ENCODE peak calls at places on chromosome 16, in seven cellular contexts. H is prostate gland, Q is mammary epithelial cell, N is HAP-1, F is left ventricle myocardium inferior, K is heart right ventricle, P is PC-9. I is an unnamed sample. For H3K4me1, H3K27me3 and H3K36me3, the result is how much of the 10 kb centered on the place peaks cover.

GRCh38 chr16:68362952-68363846 is 52.4 kb downstream of the PRMT7 start:
- DNase-seq in H (no peak), Q (no peak), N (no peak), F (no peak), K (no peak), P (no peak), I (no peak)

GRCh38 chr16:23081675-23082119 is 67.6 kb downstream of the USP31 start:
- DNase-seq in H (no peak), Q (peak), N (peak), F (no peak), K (no peak), P (no peak), I (no peak)

GRCh38 chr16:5756969-5757368 is 659.4 kb upstream of the EEF2KMT start:
- DNase-seq in H (no peak), Q (no peak), N (no peak), F (no peak), K (no peak), P (no peak), I (no peak)

GRCh38 chr16:85782476-85782875 is 16.9 kb downstream of the EMC8 start:
- DNase-seq in H (no peak), Q (no peak), N (no peak), F (no peak), K (no peak), P (no peak), I (no peak)

GRCh38 chr16:180921-181667 is 835 bp downstream of the HBQ1 start:
- DNase-seq in H (peak), Q (peak), N (peak), F (peak), K (peak), P (peak), I (peak)

GRCh38 chr16:79848739-79849518 is 248.4 kb upstream of the MAF start:
- DNase-seq in H (peak), Q (no peak), N (no peak), F (no peak), K (no peak), P (no peak), I (no peak)

GRCh38 chr16:84501077-84501735 is 3.3 kb downstream of the MEAK7 start:
- DNase-seq in H (no peak), Q (peak), N (no peak), F (no peak), K (no peak), P (peak), I (no peak)

GRCh38 chr16:3259097-3259496 is 2.7 kb upstream of the MEFV start:
- DNase-seq in H (no peak), Q (no peak), N (no peak), F (no peak), K (no peak), P (no peak), I (no peak)

GRCh38 chr16:47125757-47126156 is 18.0 kb downstream of the NETO2 start:
- DNase-seq in H (no peak), Q (no peak), N (no peak), F (no peak), K (no peak), P (no peak), I (no peak)

GRCh38 chr16:57736419-57737281 is 1.1 kb downstream of the KATNB1 start:
- DNase-seq in H (no peak), Q (peak), N (peak), F (peak), K (no peak), P (peak), I (peak)

GRCh38 chr16:49575352-49576172 is 202.0 kb downstream of the C16orf78 start:
- DNase-seq in H (no peak), Q (no peak), N (no peak), F (peak), K (no peak), P (no peak), I (no peak)

GRCh38 chr16:74257061-74257460 is 39.6 kb upstream of the PSMD7 start:
- DNase-seq in H (no peak), Q (no peak), N (no peak), F (no peak), K (no peak), P (no peak), I (no peak)

GRCh38 chr16:47037746-47038458 is 64.4 kb upstream of the DNAJA2 start:
- DNase-seq in H (peak), Q (peak), N (peak), F (peak), K (peak), P (peak), I (peak)

GRCh38 chr16:3579776-3580175 is 2.6 kb upstream of the NLRC3 start:
- DNase-seq in H (no peak), Q (no peak), N (no peak), F (no peak), K (no peak), P (no peak), I (no peak)

GRCh38 chr16:30183961-30184429 is 593 bp downstream of the CORO1A start:
- DNase-seq in H (no peak), Q (no peak), N (peak), F (peak), K (peak), P (no peak), I (peak)

GRCh38 chr16:87199379-87199778 is 117.8 kb downstream of the C16orf95 start:
- DNase-seq in H (no peak), Q (no peak), N (no peak), F (no peak), K (no peak), P (no peak), I (no peak)

GRCh38 chr16:87199901-87200300 is 117.3 kb downstream of the C16orf95 start:
- DNase-seq in H (no peak), Q (no peak), N (no peak), F (no peak), K (no peak), P (no peak), I (no peak)

GRCh38 chr16:87198328-87198731 is 118.9 kb downstream of the C16orf95 start:
- DNase-seq in H (no peak), Q (no peak), N (no peak), F (no peak), K (no peak), P (no peak), I (no peak)

GRCh38 chr16:87200637-87201036 is 116.6 kb downstream of the C16orf95 start:
- DNase-seq in H (no peak), Q (no peak), N (no peak), F (no peak), K (no peak), P (no peak), I (no peak)

DNA sequence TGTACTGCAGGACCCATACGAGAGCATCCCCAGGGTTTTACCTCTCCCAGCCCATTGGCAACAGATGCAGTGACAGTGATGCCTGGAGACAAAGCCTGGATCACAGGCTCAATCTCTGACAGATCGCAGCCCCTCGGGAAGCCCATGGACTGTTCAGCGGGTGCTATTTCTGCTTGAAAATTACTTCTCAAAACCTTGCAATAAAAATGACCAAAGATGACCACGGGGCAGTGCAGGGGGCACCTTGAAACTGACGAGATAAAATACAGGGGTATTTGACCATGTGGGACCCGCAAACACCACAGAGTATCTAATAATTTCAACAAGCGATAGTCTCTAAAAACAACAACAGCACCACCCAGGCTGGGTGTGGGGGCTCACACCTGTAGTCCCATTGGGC is 118.3 kb downstream of the C16orf95 start:
- DNase-seq in H (no peak), Q (no peak), N (no peak), F (no peak), K (no peak), P (no peak), I (no peak)
- H3K4me1 ChIP-seq in H (under half), Q (under half), N (under half), F (under half), K (under half), P (half or more), I (under half)

GRCh38 chr16:54923055-54923473 is 7.6 kb upstream of the IRX5 start:
- DNase-seq in H (no peak), Q (no peak), N (no peak), F (no peak), K (no peak), P (no peak), I (no peak)
- H3K27me3 ChIP-seq in H (under half), Q (under half), N (under half), F (under half), K (under half), P (under half), I (under half)

GRCh38 chr16:72098936-72099335 is 5.3 kb downstream of the DHX38 start:
- DNase-seq in H (no peak), Q (no peak), N (no peak), F (no peak), K (no peak), P (no peak), I (no peak)
- H3K36me3 ChIP-seq in H (under half), Q (under half), N (half or more), F (half or more), K (half or more), P (under half), I (under half)

DNA sequence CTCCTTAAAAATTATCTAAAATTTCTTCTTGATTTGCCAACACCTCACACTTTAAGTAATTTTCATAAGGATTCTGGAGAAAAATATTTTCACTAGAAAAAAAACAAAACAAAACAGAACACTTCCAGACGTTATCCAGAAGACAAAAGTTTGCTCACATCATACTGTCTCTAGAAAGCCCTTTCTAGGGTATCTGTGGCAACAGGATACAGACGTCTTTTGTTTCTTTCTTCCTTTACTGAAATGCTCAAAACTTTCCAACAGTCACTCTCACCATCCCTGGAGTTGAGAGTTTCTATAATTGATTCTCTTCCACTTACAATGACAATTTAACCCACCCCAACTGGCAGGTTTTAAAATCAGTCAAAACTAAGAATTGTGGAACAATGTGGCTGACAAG is 2.6 kb downstream of the ZC3H7A start:
- DNase-seq in H (no peak), Q (no peak), N (no peak), F (no peak), K (no peak), P (no peak), I (peak)
- H3K4me1 ChIP-seq in H (under half), Q (under half), N (under half), F (half or more), K (half or more), P (under half), I (half or more)

DNA sequence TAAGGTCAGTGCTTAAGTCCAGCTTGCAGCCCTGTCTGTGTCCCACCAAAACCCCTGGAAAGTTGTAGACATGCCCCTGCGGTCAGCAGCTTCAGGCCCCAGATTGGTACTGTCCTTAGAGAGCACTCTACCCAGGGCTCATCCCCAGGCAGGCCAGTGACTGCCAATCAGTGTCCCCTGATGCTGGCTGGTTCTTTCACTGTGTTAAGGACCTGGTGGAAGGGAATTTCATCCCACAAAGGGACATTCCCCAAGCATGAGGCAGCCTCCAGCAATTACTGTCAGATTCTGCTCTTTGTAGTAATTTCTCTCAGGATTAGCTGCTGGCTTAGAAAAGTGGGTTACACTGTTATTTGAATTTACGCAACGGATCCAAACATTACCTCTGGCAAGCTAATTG is 5.8 kb downstream of the IRX6 start:
- DNase-seq in H (no peak), Q (no peak), N (no peak), F (no peak), K (no peak), P (no peak), I (no peak)
- H3K27me3 ChIP-seq in H (under half), Q (under half), N (under half), F (half or more), K (half or more), P (under half), I (under half)

GRCh38 chr16:50736448-50736847 is 5.4 kb upstream of the CYLD start:
- DNase-seq in H (no peak), Q (no peak), N (no peak), F (no peak), K (no peak), P (no peak), I (no peak)
- H3K36me3 ChIP-seq in H (under half), Q (under half), N (under half), F (under half), K (under half), P (under half), I (under half)

GRCh38 chr16:21644674-21645073 is 7.7 kb downstream of the IGSF6 start:
- DNase-seq in H (no peak), Q (no peak), N (no peak), F (no peak), K (no peak), P (no peak), I (no peak)

GRCh38 chr16:21646091-21646490 is 6.3 kb downstream of the IGSF6 start:
- DNase-seq in H (no peak), Q (no peak), N (no peak), F (no peak), K (no peak), P (no peak), I (no peak)

GRCh38 chr16:21643787-21644186 is 8.6 kb downstream of the IGSF6 start:
- DNase-seq in H (no peak), Q (no peak), N (no peak), F (no peak), K (no peak), P (no peak), I (no peak)

GRCh38 chr16:21646721-21647561 is 5.5 kb downstream of the IGSF6 start:
- DNase-seq in H (no peak), Q (peak), N (no peak), F (no peak), K (no peak), P (no peak), I (peak)

DNA sequence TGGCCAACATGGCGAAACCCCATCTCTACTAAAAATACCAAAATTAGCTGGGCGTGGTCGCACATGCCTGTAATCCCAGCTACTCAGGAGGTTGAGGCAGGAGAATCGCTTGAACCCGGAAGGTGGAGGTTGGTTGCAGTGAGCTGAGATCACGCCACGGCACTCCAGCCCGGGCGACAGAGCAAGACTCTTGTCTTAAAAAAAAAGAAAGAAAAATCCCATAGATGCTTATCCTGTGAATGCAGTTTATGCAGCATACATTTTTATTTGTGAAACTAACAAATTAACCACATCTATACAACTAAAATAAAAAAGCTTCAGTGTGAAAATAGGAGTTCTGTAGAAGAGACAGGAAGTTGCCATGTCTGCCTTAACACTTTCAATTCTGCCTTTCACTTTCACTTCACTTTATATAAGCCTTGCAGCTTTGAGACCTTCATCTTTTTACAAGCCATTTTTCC is 7.1 kb downstream of the IGSF6 start:
- DNase-seq in H (no peak), Q (no peak), N (no peak), F (no peak), K (no peak), P (no peak), I (peak)
- H3K4me1 ChIP-seq in H (under half), Q (under half), N (under half), F (under half), K (under half), P (under half), I (under half)

GRCh38 chr16:88939814-88940195 is 37.2 kb downstream of the CBFA2T3 start:
- DNase-seq in H (no peak), Q (no peak), N (no peak), F (peak), K (peak), P (no peak), I (no peak)

GRCh38 chr16:88940196-88941050 is 36.6 kb downstream of the CBFA2T3 start:
- DNase-seq in H (no peak), Q (no peak), N (no peak), F (no peak), K (peak), P (no peak), I (peak)

GRCh38 chr16:88938119-88938932 is 38.7 kb downstream of the CBFA2T3 start:
- DNase-seq in H (no peak), Q (no peak), N (no peak), F (no peak), K (peak), P (peak), I (no peak)

GRCh38 chr16:88936913-88937666 is 39.9 kb downstream of the CBFA2T3 start:
- DNase-seq in H (no peak), Q (no peak), N (no peak), F (peak), K (peak), P (no peak), I (no peak)

GRCh38 chr16:88938933-88939813 is 37.8 kb downstream of the CBFA2T3 start:
- DNase-seq in H (no peak), Q (no peak), N (no peak), F (peak), K (peak), P (no peak), I (no peak)
- H3K27me3 ChIP-seq in H (under half), Q (under half), N (half or more), F (half or more), K (under half), P (under half), I (under half)

DNA sequence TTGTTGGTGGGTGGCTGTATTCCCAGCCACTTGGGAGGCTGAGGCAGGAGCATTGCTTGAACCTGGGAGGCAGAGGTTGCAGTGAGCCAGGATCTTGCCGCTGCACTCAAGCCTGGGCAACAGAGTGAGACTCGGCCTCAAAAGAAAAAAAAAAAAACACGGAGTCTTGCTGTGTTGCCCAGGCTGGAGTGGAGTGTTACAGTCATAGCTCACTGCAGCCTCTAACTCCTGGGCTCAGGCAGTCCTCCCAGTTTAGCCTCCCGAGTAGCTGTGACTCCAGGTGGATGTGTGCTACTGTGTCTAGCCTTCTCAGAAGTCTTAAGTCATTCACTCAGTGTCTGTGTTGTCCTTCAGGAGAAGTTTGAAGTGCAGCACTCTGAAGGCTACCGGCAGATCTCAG is 27.4 kb downstream of the NDE1 start:
- DNase-seq in H (no peak), Q (no peak), N (no peak), F (no peak), K (no peak), P (no peak), I (no peak)
- H3K36me3 ChIP-seq in H (under half), Q (under half), N (half or more), F (under half), K (half or more), P (under half), I (under half)

I was measured in naive thymus-derived CD4-positive, alpha-beta T cell.